ENCODE peak calls at places on chromosomes 7 and 10, in four cellular contexts. L is tibial nerve, B is endothelial cell of umbilical vein, P is WERI-Rb-1. U is an unnamed sample.

GRCh38 chr10:95655571-95656290 is 780 bp downstream of the ALDH18A1 start:
- DNase-seq in L (peak; percentile 10), B (peak; percentile 62), P (no peak), U (no peak)

GRCh38 chr7:589781-590575 is 70.3 kb upstream of the PDGFA start:
- DNase-seq in L (no peak), B (no peak), P (no peak), U (no peak)

GRCh38 chr7:26534649-26535482 is 243.2 kb downstream of the SNX10 start:
- DNase-seq in L (no peak), B (peak; percentile 3), P (peak; percentile 59), U (no peak)

GRCh38 chr7:158559356-158559755 is 28.3 kb downstream of the PTPRN2 start:
- DNase-seq in L (no peak), B (no peak), P (no peak), U (no peak)

GRCh38 chr10:97825020-97825739 is 24.5 kb upstream of the GOLGA7B start:
- DNase-seq in L (no peak), B (no peak), P (no peak), U (no peak)

GRCh38 chr7:47724335-47724982 is 142.5 kb upstream of the TNS3 start:
- DNase-seq in L (no peak), B (peak; percentile 74), P (no peak), U (no peak)

GRCh38 chr7:142496545-142496991 is 238.7 kb upstream of the PRSS58 start:
- DNase-seq in L (no peak), B (peak; percentile 41), P (no peak), U (no peak)

GRCh38 chr10:6328708-6329423 is 126.1 kb downstream of the PFKFB3 start:
- DNase-seq in L (no peak), B (no peak), P (no peak), U (no peak)

GRCh38 chr10:15719062-15719898 is 442 bp downstream of the ITGA8 start:
- DNase-seq in L (no peak), B (peak; percentile 20), P (peak; percentile 34), U (peak; percentile 7)

GRCh38 chr7:150351587-150352194 is 10.3 kb upstream of the RARRES2 start:
- DNase-seq in L (no peak), B (no peak), P (no peak), U (no peak)

GRCh38 chr7:116249969-116250553 is 39.7 kb downstream of the TES start:
- DNase-seq in L (no peak), B (peak; percentile 69), P (peak; percentile 21), U (no peak)

GRCh38 chr7:29087840-29088169 is 58.5 kb downstream of the CPVL start:
- DNase-seq in L (no peak), B (no peak), P (no peak), U (no peak)
- H3K27ac ChIP-seq in L (no peak overlapping the region), B (no peak overlapping the region), P (no peak overlapping the region), U (peak overlapping the region; percentile 36)

DNA sequence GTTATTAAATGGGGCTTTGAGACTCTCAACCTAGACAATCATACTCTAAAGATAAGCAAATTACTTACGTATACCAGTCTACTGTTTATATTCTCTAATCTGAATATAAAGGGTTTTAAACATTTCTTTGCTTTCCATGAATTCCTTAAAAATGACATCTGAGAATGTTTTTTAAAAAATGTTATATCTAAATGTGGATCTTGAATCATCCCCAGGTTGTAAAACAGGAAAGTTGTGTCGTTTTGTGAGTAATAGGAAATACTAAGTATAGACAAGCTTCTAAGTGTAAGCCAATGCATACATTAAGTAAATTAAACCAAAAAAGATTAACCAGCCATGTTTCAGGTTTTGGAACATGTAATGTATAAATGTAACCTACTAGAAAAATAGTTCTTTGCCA is 26.8 kb downstream of the ADD3 start:
- DNase-seq in L (no peak), B (peak; percentile 61), P (no peak), U (no peak)
- H3K27ac ChIP-seq in L (no peak overlapping the region), B (no peak overlapping the region), P (no peak overlapping the region), U (no peak overlapping the region)

GRCh38 chr7:3300651-3301471 is at the start of gene SDK1:
- DNase-seq in L (peak; percentile 81), B (peak; percentile 86), P (peak; percentile 92), U (peak; percentile 94)
- H3K27ac ChIP-seq in L (peak within 1 kb of the TSS; percentile 18), B (no peak within 1 kb of the TSS), P (peak within 1 kb of the TSS; percentile 75), U (no peak within 1 kb of the TSS)

DNA sequence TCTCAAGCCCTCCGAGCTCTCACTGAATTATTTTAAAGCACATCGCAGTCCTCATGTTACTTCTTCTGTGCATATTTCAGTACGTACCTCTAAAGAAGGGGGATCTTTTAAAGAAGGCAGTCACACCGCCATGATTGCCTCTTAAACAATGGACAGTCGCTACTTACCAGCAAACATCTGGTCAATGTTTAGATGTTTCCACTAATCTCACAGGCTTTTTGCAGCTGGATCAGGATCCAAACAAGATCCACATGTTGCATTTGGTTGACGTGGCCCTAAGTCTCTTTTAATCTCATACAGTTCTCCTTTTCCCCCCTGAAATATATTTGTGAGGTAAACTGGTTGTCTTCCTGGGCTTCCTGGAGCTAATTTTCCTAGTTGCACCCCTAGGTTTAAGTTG is 50.0 kb downstream of the PRF1 start:
- DNase-seq in L (no peak), B (no peak), P (no peak), U (no peak)
- H3K27ac ChIP-seq in L (no peak overlapping the region), B (no peak overlapping the region), P (no peak overlapping the region), U (no peak overlapping the region)

GRCh38 chr7:32942783-32943653 is 14.2 kb upstream of the FKBP9 start:
- DNase-seq in L (peak; percentile 48), B (peak; percentile 78), P (peak; percentile 81), U (peak; percentile 85)
- H3K27ac ChIP-seq in L (peak overlapping the region; percentile 87), B (peak overlapping the region; percentile 73), P (peak overlapping the region; percentile 79), U (peak overlapping the region; percentile 99)

DNA sequence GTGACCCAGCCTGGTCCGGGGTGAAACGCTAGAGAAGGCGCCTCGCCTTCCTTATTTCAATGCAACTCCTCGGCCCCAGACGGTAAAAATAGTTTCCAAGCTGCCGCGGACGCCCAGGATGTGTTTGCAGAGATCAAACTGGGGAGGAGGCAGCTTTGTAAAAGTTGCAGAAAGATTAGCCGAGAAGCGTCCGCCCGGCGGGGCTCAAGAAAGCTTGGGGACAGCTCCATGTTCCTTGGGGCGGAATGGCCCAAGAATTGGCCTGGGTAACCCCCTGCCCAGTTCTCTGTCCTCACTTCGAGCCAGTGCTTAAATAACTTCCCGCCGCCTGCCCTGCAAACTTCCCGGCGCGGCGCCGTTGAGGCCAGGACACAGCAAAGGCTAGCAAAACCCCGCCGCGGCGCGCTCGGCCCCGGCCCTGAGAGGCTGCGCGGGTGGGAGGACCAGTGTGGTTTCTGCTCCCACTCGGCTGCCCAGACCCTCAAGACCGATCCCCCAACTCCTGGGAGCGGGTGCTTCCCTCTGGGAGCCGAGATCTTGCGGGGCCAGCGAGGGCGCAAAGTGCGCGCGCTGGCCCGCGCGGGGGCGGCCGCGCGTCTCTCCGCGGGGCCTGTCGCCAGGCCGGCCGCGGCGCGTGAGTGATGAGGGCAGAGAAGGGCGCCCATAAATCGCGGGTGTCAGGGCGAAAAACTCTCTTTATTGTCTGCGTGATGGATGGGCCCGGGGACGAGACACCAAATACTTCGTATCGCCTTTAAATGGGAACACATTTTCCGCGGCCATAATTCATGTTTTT is 6.3 kb upstream of the ZNF503 start:
- DNase-seq in L (no peak), B (no peak), P (no peak), U (peak; percentile 44)
- H3K27ac ChIP-seq in L (peak overlapping the region; percentile 79), B (no peak overlapping the region), P (no peak overlapping the region), U (peak overlapping the region; percentile 76)

GRCh38 chr10:88066319-88066718 is 202.9 kb downstream of the PTEN start:
- DNase-seq in L (no peak), B (no peak), P (no peak), U (no peak)
- H3K27ac ChIP-seq in L (no peak overlapping the region), B (no peak overlapping the region), P (no peak overlapping the region), U (no peak overlapping the region)